ENCODE peak calls at places on chromosomes 12 and 14, in ten cellular contexts. B, Z, K, S, G, V, I, U, A and F are unnamed samples.

GRCh38 chr12:15423629-15424028 is 101.3 kb downstream of the PTPRO start:
- DNase-seq in B (peak), Z (no peak), K (no peak), S (no peak), G (peak), V (peak), I (no peak), U (no peak), A (no peak), F (no peak)

GRCh38 chr14:105092912-105093425 is 27.7 kb upstream of the GPR132 start:
- DNase-seq in B (peak), Z (no peak), K (no peak), S (peak), G (peak), V (peak), I (peak), U (no peak), A (peak), F (no peak)

GRCh38 chr12:30862486-30862885 is 64.1 kb upstream of the TSPAN11 start:
- DNase-seq in B (peak), Z (no peak), K (no peak), S (peak), G (peak), V (peak), I (no peak), U (no peak), A (no peak), F (no peak)

GRCh38 chr12:132524405-132524804 is 34.5 kb downstream of the FBRSL1 start:
- DNase-seq in B (peak), Z (no peak), K (peak), S (no peak), G (peak), V (no peak), I (no peak), U (no peak), A (no peak), F (no peak)

GRCh38 chr14:47822326-47822725 is 146.9 kb upstream of the MDGA2 start:
- DNase-seq in B (no peak), Z (no peak), K (no peak), S (no peak), G (no peak), V (no peak), I (no peak), U (no peak), A (no peak), F (no peak)

GRCh38 chr12:112013601-112014402 is 576 bp downstream of the ERP29 start:
- DNase-seq in B (peak), Z (peak), K (peak), S (peak), G (peak), V (peak), I (peak), U (no peak), A (peak), F (peak)

GRCh38 chr14:87869619-87870583 is 123.1 kb downstream of the GALC start:
- DNase-seq in B (peak), Z (peak), K (no peak), S (no peak), G (peak), V (peak), I (peak), U (no peak), A (no peak), F (no peak)

GRCh38 chr14:68173227-68173972 is 353.8 kb downstream of the RAD51B start:
- DNase-seq in B (peak), Z (no peak), K (no peak), S (no peak), G (peak), V (no peak), I (peak), U (no peak), A (no peak), F (no peak)

GRCh38 chr12:1429980-1430379 is 164.4 kb downstream of the FBXL14 start:
- DNase-seq in B (peak), Z (peak), K (no peak), S (no peak), G (peak), V (peak), I (peak), U (no peak), A (no peak), F (no peak)

GRCh38 chr14:105877645-105878044 is 351.3 kb downstream of the TMEM121 start:
- DNase-seq in B (no peak), Z (no peak), K (no peak), S (no peak), G (no peak), V (no peak), I (no peak), U (no peak), A (no peak), F (no peak)

GRCh38 chr12:72612171-72612570 is 340.0 kb downstream of the TRHDE start:
- DNase-seq in B (peak), Z (no peak), K (no peak), S (no peak), G (no peak), V (no peak), I (no peak), U (no peak), A (no peak), F (no peak)

GRCh38 chr12:120988658-120989057 is 10.3 kb downstream of the HNF1A start:
- DNase-seq in B (no peak), Z (no peak), K (no peak), S (no peak), G (no peak), V (no peak), I (no peak), U (no peak), A (no peak), F (no peak)

GRCh38 chr12:101604132-101604531 is 9.4 kb downstream of the MYBPC1 start:
- DNase-seq in B (peak), Z (no peak), K (no peak), S (no peak), G (no peak), V (no peak), I (no peak), U (no peak), A (no peak), F (no peak)

GRCh38 chr14:100438678-100439592 is 115.8 kb downstream of the SLC25A47 start:
- DNase-seq in B (peak), Z (peak), K (peak), S (no peak), G (peak), V (peak), I (peak), U (no peak), A (peak), F (no peak)

GRCh38 chr14:33686856-33687255 is 264.0 kb downstream of the EGLN3 start:
- DNase-seq in B (no peak), Z (no peak), K (no peak), S (no peak), G (no peak), V (no peak), I (no peak), U (no peak), A (no peak), F (no peak)

GRCh38 chr14:73237219-73237785 is at the start of gene PAPLN:
- DNase-seq in B (peak), Z (no peak), K (no peak), S (no peak), G (no peak), V (peak), I (no peak), U (no peak), A (peak), F (no peak)

GRCh38 chr12:9706081-9706685 is 26.7 kb downstream of the CLECL1 start:
- DNase-seq in B (peak), Z (no peak), K (no peak), S (no peak), G (no peak), V (no peak), I (no peak), U (no peak), A (no peak), F (no peak)

GRCh38 chr12:75209782-75210138 is at the start of gene KCNC2:
- DNase-seq in B (no peak), Z (no peak), K (no peak), S (no peak), G (no peak), V (no peak), I (no peak), U (no peak), A (no peak), F (no peak)

GRCh38 chr12:45208604-45209487 is 7.0 kb upstream of the ANO6 start:
- DNase-seq in B (peak), Z (no peak), K (no peak), S (no peak), G (peak), V (peak), I (no peak), U (no peak), A (no peak), F (no peak)

GRCh38 chr12:91441236-91441635 is 258.6 kb upstream of the DCN start:
- DNase-seq in B (no peak), Z (no peak), K (no peak), S (no peak), G (no peak), V (no peak), I (no peak), U (no peak), A (no peak), F (no peak)

GRCh38 chr14:74954232-74954946 is 1.0 kb downstream of the PGF start:
- DNase-seq in B (no peak), Z (no peak), K (no peak), S (peak), G (no peak), V (peak), I (no peak), U (no peak), A (no peak), F (no peak)

DNA sequence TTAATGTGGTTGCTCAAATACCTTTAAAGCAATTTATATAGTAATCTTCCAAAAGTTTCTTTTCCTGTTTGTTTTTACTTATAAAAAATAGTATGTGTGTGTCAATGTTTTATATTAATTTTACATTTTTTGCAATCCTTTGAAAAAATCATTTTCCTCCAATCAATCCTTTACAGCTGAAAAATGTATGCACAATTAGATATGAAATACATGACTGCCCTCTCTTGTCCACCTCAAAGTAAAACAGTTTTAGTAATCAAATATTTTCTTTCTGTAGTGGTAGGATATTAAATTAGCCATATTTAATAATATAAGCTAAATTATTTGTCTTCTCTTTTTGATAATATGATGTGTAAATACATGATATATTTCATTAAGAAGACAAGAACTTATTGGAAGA is 269.9 kb downstream of the ADAMTS20 start:
- DNase-seq in B (peak), Z (no peak), K (no peak), S (no peak), G (peak), V (peak), I (peak), U (no peak), A (no peak), F (no peak)
- TF ChIP-seq CTCF in B (peak), Z (peak), K (no peak), S (peak), G (peak), V (peak), I (peak), U (no peak), A (no peak), F (peak)

GRCh38 chr14:102012336-102012735 is 48.0 kb downstream of the DYNC1H1 start:
- DNase-seq in B (no peak), Z (no peak), K (no peak), S (no peak), G (no peak), V (no peak), I (no peak), U (no peak), A (no peak), F (no peak)
- TF ChIP-seq CTCF in B (no peak), Z (no peak), K (no peak), S (no peak), G (no peak), V (no peak), I (no peak), U (no peak), A (no peak), F (no peak)

DNA sequence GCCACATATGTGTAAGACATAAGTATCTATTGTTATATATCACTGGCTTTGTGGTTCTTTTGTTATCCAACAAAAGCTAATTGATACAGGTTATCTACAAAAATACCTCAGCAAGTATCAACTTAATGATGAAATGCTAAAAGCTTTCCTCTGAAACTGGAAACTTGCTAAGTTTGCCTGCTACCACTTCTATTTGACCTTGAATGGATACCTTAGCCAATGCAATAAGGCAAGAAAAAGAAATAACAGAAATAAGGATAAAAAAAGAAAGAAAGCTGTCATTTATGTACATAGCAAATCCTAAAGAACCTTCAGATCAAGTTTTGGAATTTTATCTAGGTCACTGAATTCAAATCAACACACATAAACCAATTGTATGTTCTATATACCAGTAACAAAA is 35.5 kb upstream of the RASSF3 start:
- DNase-seq in B (no peak), Z (no peak), K (no peak), S (no peak), G (no peak), V (no peak), I (no peak), U (no peak), A (no peak), F (no peak)
- TF ChIP-seq CTCF in B (no peak), Z (no peak), K (no peak), S (no peak), G (no peak), V (no peak), I (no peak), U (no peak), A (no peak), F (no peak)

GRCh38 chr14:63905370-63905769 is 52.6 kb downstream of the SYNE2 start:
- DNase-seq in B (no peak), Z (no peak), K (no peak), S (no peak), G (no peak), V (no peak), I (no peak), U (no peak), A (no peak), F (no peak)

GRCh38 chr14:63902375-63902976 is 49.7 kb downstream of the SYNE2 start:
- DNase-seq in B (no peak), Z (no peak), K (no peak), S (no peak), G (no peak), V (no peak), I (no peak), U (no peak), A (no peak), F (no peak)

GRCh38 chr14:63899953-63900352 is 47.1 kb downstream of the SYNE2 start:
- DNase-seq in B (no peak), Z (no peak), K (no peak), S (no peak), G (no peak), V (no peak), I (no peak), U (no peak), A (no peak), F (no peak)

GRCh38 chr14:63904724-63905123 is 51.9 kb downstream of the SYNE2 start:
- DNase-seq in B (no peak), Z (no peak), K (no peak), S (no peak), G (no peak), V (no peak), I (no peak), U (no peak), A (no peak), F (no peak)

GRCh38 chr14:63901434-63902085 is 48.8 kb downstream of the SYNE2 start:
- DNase-seq in B (peak), Z (peak), K (no peak), S (no peak), G (peak), V (peak), I (peak), U (no peak), A (no peak), F (no peak)
- TF ChIP-seq CTCF in B (no peak), Z (no peak), K (no peak), S (no peak), G (no peak), V (no peak), I (no peak), U (no peak), A (no peak), F (no peak)

GRCh38 chr12:93537769-93538168 is 34.7 kb upstream of the SOCS2 start:
- DNase-seq in B (no peak), Z (no peak), K (no peak), S (no peak), G (no peak), V (no peak), I (no peak), U (no peak), A (no peak), F (no peak)
- TF ChIP-seq CTCF in B (peak), Z (no peak), K (no peak), S (no peak), G (no peak), V (peak), I (peak), U (no peak), A (no peak), F (peak)

GRCh38 chr12:115973968-115974765 is 303.3 kb downstream of the MED13L start:
- DNase-seq in B (peak), Z (no peak), K (no peak), S (no peak), G (no peak), V (no peak), I (no peak), U (no peak), A (no peak), F (no peak)
- TF ChIP-seq CTCF in B (peak), Z (peak), K (no peak), S (no peak), G (no peak), V (no peak), I (no peak), U (no peak), A (no peak), F (peak)

DNA sequence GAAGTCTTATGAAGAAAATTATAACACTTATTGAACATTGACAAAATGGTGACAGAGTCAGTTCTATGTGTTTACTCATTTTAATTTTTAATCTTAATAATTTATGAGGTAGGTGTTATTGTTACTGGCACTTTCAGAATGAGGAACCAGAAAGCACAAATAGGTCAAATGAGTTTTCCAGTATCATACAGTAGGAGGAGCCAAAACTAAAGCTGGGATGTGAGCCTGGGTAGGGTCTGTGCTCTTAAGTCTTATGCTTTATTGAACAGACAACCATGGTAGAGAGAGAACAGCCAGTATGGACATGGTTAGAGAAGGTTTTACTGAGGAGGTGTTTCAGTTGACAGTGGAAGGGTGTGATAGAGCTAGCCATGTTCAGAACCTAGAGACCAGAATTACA is 775.7 kb downstream of the TMTC2 start:
- DNase-seq in B (peak), Z (no peak), K (no peak), S (no peak), G (no peak), V (no peak), I (no peak), U (no peak), A (no peak), F (no peak)
- TF ChIP-seq CTCF in B (peak), Z (no peak), K (no peak), S (no peak), G (no peak), V (no peak), I (no peak), U (no peak), A (no peak), F (no peak)

GRCh38 chr12:47807338-47807737 is 12.4 kb downstream of the HDAC7 start:
- DNase-seq in B (no peak), Z (no peak), K (no peak), S (peak), G (no peak), V (no peak), I (no peak), U (no peak), A (no peak), F (no peak)
- TF ChIP-seq CTCF in B (no peak), Z (no peak), K (no peak), S (no peak), G (no peak), V (no peak), I (no peak), U (no peak), A (no peak), F (no peak)

GRCh38 chr12:54937929-54938328 is 46.6 kb downstream of the TESPA1 start:
- DNase-seq in B (no peak), Z (no peak), K (no peak), S (no peak), G (no peak), V (no peak), I (no peak), U (no peak), A (no peak), F (no peak)

GRCh38 chr12:54937376-54937775 is 47.2 kb downstream of the TESPA1 start:
- DNase-seq in B (no peak), Z (no peak), K (no peak), S (no peak), G (no peak), V (no peak), I (no peak), U (no peak), A (no peak), F (no peak)

GRCh38 chr12:54935235-54935951 is 49.2 kb downstream of the TESPA1 start:
- DNase-seq in B (peak), Z (peak), K (no peak), S (no peak), G (peak), V (peak), I (peak), U (no peak), A (no peak), F (no peak)

GRCh38 chr12:54934419-54934818 is 50.1 kb downstream of the TESPA1 start:
- DNase-seq in B (no peak), Z (no peak), K (no peak), S (no peak), G (no peak), V (no peak), I (no peak), U (no peak), A (no peak), F (no peak)

GRCh38 chr12:54936736-54937135 is 47.8 kb downstream of the TESPA1 start:
- DNase-seq in B (no peak), Z (no peak), K (no peak), S (no peak), G (no peak), V (no peak), I (no peak), U (no peak), A (no peak), F (no peak)
- TF ChIP-seq CTCF in B (no peak), Z (no peak), K (no peak), S (no peak), G (no peak), V (no peak), I (no peak), U (no peak), A (no peak), F (no peak)

DNA sequence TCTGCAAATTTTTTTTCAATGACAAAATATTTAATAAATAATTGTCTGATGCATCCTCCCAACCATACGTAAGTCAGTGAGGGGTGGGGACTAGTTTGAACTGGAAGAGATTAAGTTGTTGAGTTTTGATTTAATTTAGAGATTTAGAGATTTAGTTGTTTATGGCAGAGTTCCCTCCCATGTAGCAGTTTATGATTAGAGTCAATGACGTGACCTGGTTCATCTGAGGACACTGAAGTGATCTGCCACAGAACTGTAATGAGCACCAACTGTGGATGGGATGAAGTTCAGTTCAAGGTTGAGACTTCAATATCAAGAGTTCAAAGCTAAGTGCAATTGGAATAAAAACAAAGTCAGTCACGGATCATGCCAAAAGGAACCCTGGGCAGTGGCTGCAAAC is 609.3 kb downstream of the NOVA1 start:
- DNase-seq in B (no peak), Z (no peak), K (no peak), S (no peak), G (no peak), V (no peak), I (no peak), U (no peak), A (no peak), F (no peak)
- TF ChIP-seq CTCF in B (no peak), Z (no peak), K (no peak), S (no peak), G (no peak), V (no peak), I (no peak), U (no peak), A (no peak), F (no peak)